ENCODE peak calls at places on chromosomes 7 and 10, in seven cellular contexts. O, R, P, K, Q, Z and D are unnamed samples.

GRCh38 chr7:46383605-46384004 is 462.5 kb upstream of the IGFBP3 start:
- DNase-seq in O (no peak), R (peak), P (no peak), K (no peak), Q (no peak), Z (no peak), D (no peak)

GRCh38 chr10:71902351-71902750 is 51.3 kb upstream of the PSAP start:
- DNase-seq in O (no peak), R (no peak), P (no peak), K (no peak), Q (no peak), Z (no peak), D (no peak)

GRCh38 chr7:13713092-13713491 is 276.4 kb downstream of the ETV1 start:
- DNase-seq in O (no peak), R (no peak), P (no peak), K (no peak), Q (no peak), Z (no peak), D (no peak)

GRCh38 chr7:153190452-153190851 is 430.9 kb downstream of the ACTR3B start:
- DNase-seq in O (no peak), R (no peak), P (no peak), K (no peak), Q (no peak), Z (no peak), D (no peak)

GRCh38 chr10:11403116-11403515 is 208.3 kb downstream of the USP6NL start:
- DNase-seq in O (no peak), R (no peak), P (no peak), K (peak), Q (no peak), Z (peak), D (peak)

GRCh38 chr10:3780766-3781457 is 4.1 kb downstream of the KLF6 start:
- DNase-seq in O (no peak), R (peak), P (no peak), K (no peak), Q (no peak), Z (no peak), D (no peak)

GRCh38 chr10:131909014-131909808 is 8.4 kb downstream of the PPP2R2D start:
- DNase-seq in O (no peak), R (no peak), P (no peak), K (no peak), Q (no peak), Z (no peak), D (no peak)

GRCh38 chr7:103106336-103107070 is 31.6 kb downstream of the ARMC10 start:
- DNase-seq in O (no peak), R (no peak), P (no peak), K (no peak), Q (no peak), Z (no peak), D (no peak)

GRCh38 chr10:122126763-122127659 is 138.0 kb downstream of the TACC2 start:
- DNase-seq in O (no peak), R (peak), P (no peak), K (no peak), Q (peak), Z (no peak), D (no peak)

GRCh38 chr10:11759347-11759746 is 17.2 kb downstream of the ECHDC3 start:
- DNase-seq in O (no peak), R (no peak), P (no peak), K (no peak), Q (no peak), Z (no peak), D (no peak)

GRCh38 chr7:37770813-37771212 is 77.6 kb upstream of the NME8 start:
- DNase-seq in O (no peak), R (no peak), P (no peak), K (no peak), Q (no peak), Z (no peak), D (no peak)

GRCh38 chr7:115689941-115690340 is 340.6 kb downstream of the TFEC start:
- DNase-seq in O (no peak), R (no peak), P (no peak), K (no peak), Q (no peak), Z (no peak), D (no peak)

GRCh38 chr7:112201421-112201820 is 4.8 kb downstream of the DOCK4 start:
- DNase-seq in O (no peak), R (peak), P (no peak), K (no peak), Q (no peak), Z (no peak), D (no peak)

GRCh38 chr10:16519908-16520861 is 1.5 kb downstream of the C1QL3 start:
- DNase-seq in O (no peak), R (no peak), P (no peak), K (no peak), Q (no peak), Z (peak), D (no peak)

GRCh38 chr7:80385512-80385911 is 126.4 kb downstream of the GNAT3 start:
- DNase-seq in O (no peak), R (peak), P (no peak), K (no peak), Q (no peak), Z (no peak), D (no peak)

GRCh38 chr7:55255501-55256445 is 109.4 kb upstream of the LANCL2 start:
- DNase-seq in O (peak), R (peak), P (peak), K (peak), Q (no peak), Z (peak), D (peak)

GRCh38 chr10:122420624-122421007 is 33.8 kb upstream of the ARMS2 start:
- DNase-seq in O (no peak), R (no peak), P (no peak), K (no peak), Q (no peak), Z (no peak), D (no peak)

GRCh38 chr10:44982114-44982460 is 3.5 kb upstream of the DEPP1 start:
- DNase-seq in O (no peak), R (peak), P (no peak), K (peak), Q (no peak), Z (no peak), D (no peak)

GRCh38 chr10:48523212-48523819 is 81.6 kb downstream of the ARHGAP22 start:
- DNase-seq in O (no peak), R (peak), P (no peak), K (no peak), Q (peak), Z (no peak), D (no peak)

GRCh38 chr10:36281871-36282331 is 639.8 kb upstream of the FZD8 start:
- DNase-seq in O (no peak), R (peak), P (no peak), K (no peak), Q (no peak), Z (no peak), D (no peak)

GRCh38 chr10:63319231-63319630 is 146.5 kb downstream of the JMJD1C start:
- DNase-seq in O (no peak), R (no peak), P (no peak), K (no peak), Q (no peak), Z (no peak), D (no peak)

GRCh38 chr7:3408814-3409595 is 108.0 kb downstream of the SDK1 start:
- DNase-seq in O (peak), R (no peak), P (no peak), K (no peak), Q (no peak), Z (no peak), D (no peak)

GRCh38 chr7:119175916-119176627 is 951.6 kb downstream of the ANKRD7 start:
- DNase-seq in O (peak), R (peak), P (peak), K (no peak), Q (no peak), Z (peak), D (no peak)

GRCh38 chr7:1590887-1591286 is 21.1 kb upstream of the PSMG3 start:
- DNase-seq in O (no peak), R (no peak), P (no peak), K (no peak), Q (no peak), Z (no peak), D (no peak)

GRCh38 chr7:142828101-142828500 is 26.8 kb upstream of the EPHB6 start:
- DNase-seq in O (no peak), R (no peak), P (no peak), K (no peak), Q (no peak), Z (no peak), D (no peak)

GRCh38 chr10:4501306-4501705 is 324.7 kb upstream of the AKR1E2 start:
- DNase-seq in O (no peak), R (no peak), P (no peak), K (no peak), Q (no peak), Z (no peak), D (no peak)

GRCh38 chr7:33982425-33982786 is 77.1 kb downstream of the BMPER start:
- DNase-seq in O (no peak), R (peak), P (no peak), K (no peak), Q (no peak), Z (no peak), D (no peak)

GRCh38 chr7:108425876-108426275 is 30.4 kb downstream of the NRCAM start:
- DNase-seq in O (no peak), R (no peak), P (no peak), K (no peak), Q (no peak), Z (no peak), D (no peak)

GRCh38 chr7:107077699-107078516 is 33.4 kb downstream of the PRKAR2B start:
- DNase-seq in O (no peak), R (no peak), P (no peak), K (no peak), Q (no peak), Z (no peak), D (no peak)

GRCh38 chr7:141844256-141844655 is 3.0 kb upstream of the PRSS37 start:
- DNase-seq in O (peak), R (no peak), P (peak), K (no peak), Q (no peak), Z (no peak), D (no peak)

GRCh38 chr7:3648276-3648675 is 347.2 kb downstream of the SDK1 start:
- DNase-seq in O (no peak), R (no peak), P (no peak), K (no peak), Q (no peak), Z (no peak), D (no peak)

GRCh38 chr10:5550621-5551530 is 26.1 kb downstream of the CALML3 start:
- DNase-seq in O (no peak), R (no peak), P (no peak), K (peak), Q (no peak), Z (no peak), D (no peak)

GRCh38 chr10:35392482-35393230 is 56.3 kb downstream of the CCNY start:
- DNase-seq in O (no peak), R (no peak), P (no peak), K (no peak), Q (no peak), Z (no peak), D (no peak)

GRCh38 chr7:151088856-151089699 is 2.8 kb downstream of the AGAP3 start:
- DNase-seq in O (no peak), R (peak), P (peak), K (peak), Q (no peak), Z (no peak), D (no peak)